ENCODE peak calls at places on chromosomes 1 and 21, in five cellular contexts. Z is mesenchymal stem cell, Q is H1, L is neuronal stem cell, G is IMR-90. N is an unnamed sample. For H3K4me1, the result is how much of the 10 kb centered on the place peaks cover.

GRCh38 chr1:111648826-111649225 is 29.2 kb downstream of the RAP1A start:
- DNase-seq in Z (no peak), G (no peak), L (no peak), Q (no peak), N (no peak)

GRCh38 chr1:192546596-192547199 is 28.9 kb upstream of the RGS1 start:
- DNase-seq in L (no peak), Z (no peak), Q (no peak), G (no peak), N (peak)

GRCh38 chr21:42237577-42237976 is 18.6 kb downstream of the ABCG1 start:
- DNase-seq in Q (no peak), Z (no peak), G (no peak), L (no peak), N (no peak)

GRCh38 chr1:153795325-153795837 is 20.2 kb downstream of the SLC27A3 start:
- DNase-seq in Z (no peak), G (no peak), L (no peak), Q (no peak), N (no peak)

GRCh38 chr1:234320549-234320948 is 52.7 kb upstream of the COA6 start:
- DNase-seq in G (no peak), Z (no peak), Q (no peak), L (no peak), N (peak)

GRCh38 chr1:185939142-185939541 is 205.0 kb downstream of the HMCN1 start:
- DNase-seq in Q (no peak), G (peak), L (no peak), Z (peak), N (peak)

GRCh38 chr1:3744646-3745045 is 7.6 kb upstream of the CCDC27 start:
- DNase-seq in Z (no peak), Q (no peak), L (no peak), G (no peak), N (no peak)

GRCh38 chr1:102550729-102551384 is 554.1 kb upstream of the OLFM3 start:
- DNase-seq in L (no peak), Q (peak), Z (peak), G (peak), N (peak)

GRCh38 chr1:6137758-6138157 is 42.4 kb downstream of the CHD5 start:
- DNase-seq in G (no peak), L (no peak), Z (no peak), Q (no peak), N (no peak)

GRCh38 chr1:185479781-185480180 is 162.7 kb upstream of the IVNS1ABP start:
- DNase-seq in Z (no peak), G (no peak), Q (no peak), L (peak), N (no peak)

GRCh38 chr1:103788377-103788776 is 38.7 kb downstream of the AMY1C start:
- DNase-seq in L (peak), Z (peak), G (no peak), Q (no peak), N (peak)

GRCh38 chr1:22876359-22877111 is 96.1 kb downstream of the LACTBL1 start:
- DNase-seq in G (peak), Z (peak), L (peak), Q (no peak), N (no peak)

GRCh38 chr1:41482906-41483895 is 1.3 kb downstream of the EDN2 start:
- DNase-seq in Q (no peak), Z (no peak), L (no peak), G (no peak), N (peak)

GRCh38 chr1:55876276-55877060 is 661.3 kb upstream of the USP24 start:
- DNase-seq in Q (no peak), L (no peak), Z (no peak), G (no peak), N (no peak)

GRCh38 chr1:154712166-154712838 is 104.3 kb upstream of the ADAR start:
- DNase-seq in Z (no peak), L (no peak), Q (no peak), G (no peak), N (no peak)

GRCh38 chr1:27971674-27972073 is 11.9 kb downstream of the XKR8 start:
- DNase-seq in Q (no peak), L (no peak), G (no peak), Z (peak), N (no peak)

GRCh38 chr1:181043025-181043880 is 9.5 kb downstream of the MR1 start:
- DNase-seq in L (no peak), Z (peak), Q (no peak), G (peak), N (peak)

GRCh38 chr1:10378071-10378841 is 20.6 kb upstream of the PGD start:
- DNase-seq in Z (peak), L (no peak), Q (no peak), G (peak), N (peak)

GRCh38 chr1:184813528-184814089 is 59.0 kb upstream of the EDEM3 start:
- DNase-seq in Z (no peak), G (no peak), L (no peak), Q (no peak), N (peak)

GRCh38 chr1:166952002-166952746 is 23.2 kb downstream of the ILDR2 start:
- DNase-seq in L (no peak), G (peak), Q (no peak), Z (peak), N (no peak)

GRCh38 chr1:160548960-160549664 is 26.1 kb upstream of the SLAMF6 start:
- DNase-seq in Z (no peak), Q (no peak), L (no peak), G (no peak), N (no peak)

GRCh38 chr1:226308166-226308722 is 720 bp downstream of the LIN9 start:
- DNase-seq in L (no peak), Q (no peak), G (no peak), Z (no peak), N (no peak)

GRCh38 chr1:247228133-247228532 is 27.7 kb upstream of the VN1R5 start:
- DNase-seq in Z (peak), G (peak), Q (no peak), L (no peak), N (no peak)

GRCh38 chr1:166479052-166479631 is 312.3 kb upstream of the FAM78B start:
- DNase-seq in G (peak), L (peak), Q (peak), Z (peak), N (peak)

GRCh38 chr21:27772816-27773215 is 805.9 kb upstream of the ADAMTS5 start:
- DNase-seq in Q (no peak), L (no peak), G (no peak), Z (no peak), N (no peak)

GRCh38 chr1:164792410-164793004 is 233.5 kb downstream of the PBX1 start:
- DNase-seq in Z (no peak), Q (no peak), G (no peak), L (no peak), N (no peak)
- H3K4me1 ChIP-seq in Z (under half), Q (under half), G (under half), L (under half), N (under half)

GRCh38 chr1:218660678-218661053 is 315.5 kb downstream of the TGFB2 start:
- DNase-seq in Z (peak), L (no peak), Q (no peak), G (peak), N (peak)
- H2BK5ac ChIP-seq in Z (no peak), L (no peak), Q (no peak), G (peak), N (no peak)

DNA sequence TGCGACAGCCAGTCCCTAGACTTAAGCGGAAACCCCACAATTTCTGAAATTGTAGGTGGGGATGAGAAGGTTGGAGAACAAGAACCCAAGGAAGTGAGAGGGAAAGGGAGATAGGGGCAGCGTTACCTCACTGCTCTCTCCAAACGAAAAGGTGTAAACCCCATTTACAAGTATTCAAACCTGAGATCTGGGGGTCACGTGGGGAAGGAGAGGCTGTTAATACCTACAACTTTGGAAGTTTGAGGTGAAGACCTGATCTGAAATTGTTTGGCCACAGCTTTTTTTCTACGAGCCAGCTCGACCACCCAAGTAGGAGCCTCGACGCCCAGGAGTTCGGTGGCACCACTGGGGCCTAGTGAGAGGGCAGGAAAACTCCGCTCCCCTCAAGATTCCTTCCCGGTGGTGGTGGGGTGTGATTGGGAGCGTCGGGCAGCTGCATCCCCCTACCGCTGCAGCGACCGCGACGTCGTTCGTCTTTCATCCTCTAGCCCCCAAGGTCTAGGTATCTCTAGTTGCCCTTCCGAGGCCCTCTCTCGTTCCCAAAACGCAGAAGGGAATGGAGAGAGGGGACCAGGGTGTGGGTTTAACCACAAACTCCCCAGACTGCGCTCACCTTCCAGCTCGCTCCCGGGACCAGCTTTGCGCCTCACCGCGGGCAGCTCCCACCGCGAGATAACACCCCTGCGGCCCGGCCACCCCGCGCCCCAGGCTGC is 907 bp downstream of the PTPN14 start:
- DNase-seq in Q (peak), Z (peak), L (no peak), G (no peak), N (no peak)
- H3K14ac ChIP-seq in Q (no peak), Z (peak), L (peak), G (peak), N (peak)

GRCh38 chr1:64494659-64495058 is 24.7 kb downstream of the CACHD1 start:
- DNase-seq in Z (no peak), G (no peak), Q (no peak), L (no peak), N (no peak)
- H3K4me1 ChIP-seq in Z (under half), G (under half), Q (under half), L (under half), N (under half)

DNA sequence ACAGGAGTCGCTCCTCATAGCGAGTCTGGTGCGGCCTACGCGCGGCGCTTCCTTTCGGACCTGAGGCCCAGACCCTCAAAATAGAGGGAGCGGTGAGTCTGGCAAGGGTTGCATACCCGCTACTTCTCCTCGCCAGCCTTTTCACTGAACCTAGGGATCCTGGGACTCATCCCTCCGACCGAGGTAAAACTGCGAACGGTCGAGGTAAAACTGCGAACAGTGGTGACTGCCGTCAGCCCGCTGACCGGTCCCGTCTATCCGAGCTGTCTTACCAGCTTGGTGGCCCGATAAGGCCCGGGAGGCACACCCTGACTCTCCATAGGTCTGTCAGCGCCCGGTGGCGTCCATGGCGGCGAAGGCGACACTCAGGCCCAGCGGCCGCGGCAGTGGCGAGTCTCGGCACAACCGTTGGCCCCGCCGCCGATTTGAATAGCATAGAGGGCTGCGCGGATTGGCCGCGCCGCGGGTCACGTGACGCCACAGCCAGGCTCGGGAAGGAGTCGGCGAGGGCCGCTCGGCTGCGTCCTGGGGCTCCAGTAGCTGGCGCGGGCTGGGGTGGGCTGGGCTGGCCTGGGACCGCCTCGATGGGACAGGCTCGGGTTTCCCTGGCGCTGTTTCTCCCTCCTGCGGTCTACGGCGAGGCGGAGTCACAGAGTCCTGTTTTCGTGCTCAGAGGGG is at the start of gene DEPDC1:
- DNase-seq in L (peak), Q (peak), Z (peak), G (peak), N (peak)
- H2BK5ac ChIP-seq in L (peak), Q (peak), Z (no peak), G (peak), N (peak)

GRCh38 chr1:9319208-9319788 is 26.6 kb downstream of the SPSB1 start:
- DNase-seq in G (no peak), Z (no peak), Q (no peak), L (no peak), N (no peak)
- H3K14ac ChIP-seq in G (no peak), Z (peak), Q (no peak), L (peak), N (no peak)

DNA sequence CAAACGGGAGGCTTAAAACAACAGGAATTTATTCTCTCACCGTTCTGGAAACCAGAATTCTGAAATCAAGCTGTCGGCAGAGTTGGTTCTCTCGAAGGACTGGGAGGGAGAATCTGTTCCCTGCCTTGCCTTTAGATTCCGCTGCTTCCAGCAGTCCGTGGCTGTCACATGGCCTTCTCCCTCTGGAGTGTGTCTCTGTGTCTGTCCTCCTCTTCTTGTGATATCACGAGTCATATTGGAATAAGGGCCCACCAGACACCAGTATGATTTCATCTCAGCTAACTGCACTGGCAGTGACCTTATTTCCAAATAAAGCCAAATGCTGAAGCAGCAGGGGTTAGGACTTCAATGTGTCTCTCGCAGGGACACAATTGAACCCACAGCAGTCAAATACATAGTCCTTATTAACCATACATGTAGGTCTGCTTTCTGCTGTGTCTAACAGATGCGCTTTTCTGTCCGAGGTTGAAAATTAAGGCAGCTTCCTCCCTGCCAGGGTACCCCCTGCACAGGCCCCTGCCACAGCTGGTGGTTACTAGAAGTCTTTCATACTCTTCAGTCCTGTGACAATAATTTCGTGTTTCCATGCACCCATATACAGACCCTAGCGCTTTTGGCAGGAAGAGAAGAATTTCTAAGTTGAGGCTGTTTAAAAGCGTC is 182.0 kb downstream of the ETS2 start:
- DNase-seq in Z (peak), G (no peak), L (no peak), Q (no peak), N (no peak)
- H3K4me1 ChIP-seq in Z (under half), G (under half), L (under half), Q (under half), N (under half)

DNA sequence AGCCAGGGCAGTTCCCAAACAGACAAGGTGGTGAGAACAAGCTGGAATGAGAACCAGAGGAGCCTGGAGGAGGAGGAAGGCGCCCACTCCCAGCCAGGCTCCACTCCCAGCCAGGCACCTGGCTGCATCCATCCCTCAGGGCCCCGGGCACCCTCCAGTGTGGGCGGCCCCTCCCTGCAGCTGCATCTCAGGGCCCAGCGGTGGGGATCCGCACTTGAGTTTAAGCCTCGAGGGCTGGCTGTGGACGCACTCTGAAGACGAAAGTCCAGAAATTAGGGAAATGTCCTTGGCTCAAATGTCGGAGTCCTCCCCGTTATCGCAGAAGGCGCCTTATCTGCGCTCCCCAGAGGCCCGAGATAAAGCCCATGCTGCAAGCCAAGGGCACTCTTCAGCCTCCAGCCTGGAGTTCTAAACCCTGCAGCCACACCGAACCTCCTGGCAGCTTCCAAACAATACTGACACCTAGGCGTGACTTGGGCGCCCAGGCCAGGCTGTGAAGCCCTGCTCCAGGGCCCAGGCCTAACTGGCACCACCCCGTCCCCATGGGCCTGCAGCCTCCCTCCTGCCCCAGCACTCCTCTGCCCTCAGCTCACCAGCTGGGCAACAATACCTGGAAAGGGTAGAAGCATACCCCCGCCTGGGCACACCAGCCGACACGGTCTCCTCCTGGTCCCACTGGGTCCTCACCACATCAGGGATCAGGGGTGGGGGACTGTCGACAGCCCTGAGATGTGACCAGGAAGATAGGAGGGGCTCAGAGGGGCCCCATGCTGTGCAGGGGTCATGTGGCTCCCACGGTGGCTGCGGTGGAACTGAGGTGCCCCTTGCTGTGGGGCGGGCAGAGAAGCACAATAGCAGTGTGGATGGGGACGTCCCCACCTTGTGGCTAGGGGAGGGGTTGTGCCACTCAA is 184.8 kb upstream of the VAMP3 start:
- DNase-seq in G (no peak), L (no peak), Q (no peak), Z (no peak), N (no peak)
- H2BK5ac ChIP-seq in G (no peak), L (no peak), Q (no peak), Z (no peak), N (no peak)

DNA sequence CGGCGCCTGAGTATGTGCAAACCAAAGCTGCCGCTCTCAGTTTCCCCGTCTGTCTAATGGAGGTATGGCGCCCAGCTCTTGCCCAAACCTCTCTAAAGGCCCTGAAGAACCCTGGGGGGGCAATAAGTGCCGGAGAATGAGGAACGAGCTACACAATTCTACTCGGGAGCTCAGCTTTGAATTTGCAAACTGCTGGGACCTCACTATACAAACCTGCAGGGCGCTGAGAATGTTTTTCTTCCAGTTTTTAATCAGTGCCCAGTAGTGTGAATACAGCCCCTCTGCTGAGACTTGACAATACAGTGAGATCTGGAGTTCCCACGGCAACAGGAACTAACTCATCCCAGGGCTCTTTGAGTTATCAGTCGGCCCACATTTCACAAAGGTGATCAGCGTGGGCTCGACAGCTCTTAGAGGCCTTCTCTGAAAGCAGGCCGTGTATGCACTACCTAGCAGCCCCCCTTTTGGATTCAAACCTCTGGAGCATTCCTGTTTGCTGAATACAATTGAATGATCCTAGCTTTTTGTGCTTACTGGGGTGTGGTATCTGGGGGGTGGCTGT is 41.7 kb downstream of the TMEM53 start:
- DNase-seq in Q (no peak), G (peak), Z (peak), L (no peak), N (no peak)
- H3K14ac ChIP-seq in Q (no peak), G (peak), Z (no peak), L (no peak), N (peak)